ENCODE peak calls at places on chromosomes 11 and 22, in six cellular contexts. N is amygdala; H is stimulated activated CD4-positive, alpha-beta T cell treated with anti-CD3 and anti-CD28 coated beads, Interleukin-4, amount 100 ng/mL, for 48 hours; T is HTR-8/SVneo; P is GM12892; D is activated B cell treated with CpG ODN at 0.5 μM for 24 hours. C is an unnamed sample.

GRCh38 chr11:12817681-12818332 is 143.6 kb downstream of the TEAD1 start:
- DNase-seq in N (no peak), H (no peak), T (no peak), P (no peak), D (no peak), C (peak; percentile 87)

GRCh38 chr11:13238879-13239514 is 38.6 kb upstream of the BMAL1 start:
- DNase-seq in N (no peak), H (peak; percentile 25), T (peak; percentile 45), P (no peak), D (no peak), C (peak; percentile 49)

GRCh38 chr11:78841451-78842060 is 266.9 kb upstream of the NARS2 start:
- DNase-seq in N (no peak), H (no peak), T (no peak), P (no peak), D (no peak), C (no peak)

GRCh38 chr11:3043315-3043871 is 13.8 kb downstream of the CARS1 start:
- DNase-seq in N (no peak), H (no peak), T (no peak), P (no peak), D (no peak), C (no peak)

GRCh38 chr22:29288837-29289236 is 17.6 kb upstream of the GAS2L1 start:
- DNase-seq in N (no peak), H (no peak), T (no peak), P (no peak), D (no peak), C (no peak)

GRCh38 chr22:30254307-30254706 is 7.7 kb upstream of the LIF start:
- DNase-seq in N (no peak), H (no peak), T (no peak), P (no peak), D (no peak), C (no peak)

GRCh38 chr11:112172362-112172994 is 2.8 kb upstream of the BCO2 start:
- DNase-seq in N (no peak), H (no peak), T (no peak), P (no peak), D (no peak), C (no peak)

GRCh38 chr11:12854297-12854661 is 154.8 kb upstream of the RASSF10 start:
- DNase-seq in N (no peak), H (no peak), T (no peak), P (no peak), D (no peak), C (no peak)

GRCh38 chr22:35191412-35191811 is 65.9 kb upstream of the HMGXB4 start:
- DNase-seq in N (no peak), H (no peak), T (peak; percentile 20), P (no peak), D (no peak), C (peak; percentile 56)

GRCh38 chr11:72141066-72141465 is 5.5 kb downstream of the FOLR3 start:
- DNase-seq in N (no peak), H (no peak), T (peak; percentile 71), P (no peak), D (no peak), C (peak; percentile 14)

GRCh38 chr22:25475554-25476022 is 88.9 kb upstream of the GRK3 start:
- DNase-seq in N (no peak), H (no peak), T (no peak), P (no peak), D (no peak), C (no peak)

GRCh38 chr11:67211656-67212436 is 54.4 kb upstream of the GRK2 start:
- DNase-seq in N (no peak), H (no peak), T (no peak), P (no peak), D (no peak), C (no peak)

GRCh38 chr22:48781868-48782267 is 1045.8 kb downstream of the BRD1 start:
- DNase-seq in N (no peak), H (no peak), T (no peak), P (no peak), D (no peak), C (no peak)

GRCh38 chr11:27719575-27719925 is 19.3 kb upstream of the BDNF start:
- DNase-seq in N (no peak), H (no peak), T (no peak), P (no peak), D (no peak), C (no peak)

GRCh38 chr11:1234771-1235614 is 12.1 kb downstream of the MUC5B start:
- DNase-seq in N (no peak), H (no peak), T (no peak), P (peak; percentile 23), D (no peak), C (no peak)

GRCh38 chr22:22219140-22219996 is 25.2 kb upstream of the VPREB1 start:
- DNase-seq in N (no peak), H (no peak), T (no peak), P (no peak), D (no peak), C (no peak)

GRCh38 chr22:27583930-27584329 is 217.6 kb downstream of the MN1 start:
- DNase-seq in N (no peak), H (no peak), T (no peak), P (no peak), D (no peak), C (no peak)

GRCh38 chr11:61011239-61011870 is 39.9 kb downstream of the CD6 start:
- DNase-seq in N (no peak), H (no peak), T (no peak), P (no peak), D (no peak), C (no peak)

GRCh38 chr11:595400-595799 is 19.1 kb downstream of the PHRF1 start:
- DNase-seq in N (no peak), H (no peak), T (no peak), P (no peak), D (no peak), C (no peak)